ENCODE peak calls at places on chromosomes 2 and 18, in six cellular contexts. Q is effector memory CD8-positive, alpha-beta T cell; B is HEK293T; R is AG08396; Y is putamen; D is substantia nigra. A is an unnamed sample.

GRCh38 chr2:187918996-187919821 is 365.0 kb upstream of the TFPI start:
- DNase-seq in Q (no peak), B (no peak), R (no peak), D (no peak), Y (no peak), A (no peak)

GRCh38 chr2:4507706-4508105 is 804.3 kb downstream of the DCDC2C start:
- DNase-seq in Y (no peak), D (no peak), R (no peak), Q (no peak), B (no peak), A (no peak)

GRCh38 chr2:11866358-11867335 is 120.2 kb downstream of the LPIN1 start:
- DNase-seq in D (no peak), B (no peak), Y (no peak), R (no peak), Q (no peak), A (no peak)

GRCh38 chr18:10687161-10687925 is 161.5 kb downstream of the NAPG start:
- DNase-seq in R (no peak), B (no peak), D (no peak), Q (no peak), Y (no peak), A (no peak)

GRCh38 chr2:96342085-96342484 is 6.5 kb downstream of the NCAPH start:
- DNase-seq in Q (peak), D (no peak), B (no peak), R (peak), Y (no peak), A (no peak)

GRCh38 chr18:69067048-69067447 is 269.2 kb downstream of the CCDC102B start:
- DNase-seq in B (no peak), D (no peak), Q (no peak), Y (no peak), R (no peak), A (no peak)

GRCh38 chr2:161219213-161219612 is 59.0 kb downstream of the TANK start:
- DNase-seq in R (no peak), D (no peak), Y (no peak), Q (no peak), B (no peak), A (no peak)

GRCh38 chr2:218547978-218548377 is 20.2 kb downstream of the USP37 start:
- DNase-seq in D (no peak), B (no peak), Q (no peak), Y (no peak), R (no peak), A (no peak)

GRCh38 chr2:235500761-235501662 is 7.2 kb downstream of the AGAP1 start:
- DNase-seq in D (no peak), Y (no peak), R (peak), Q (no peak), B (no peak), A (no peak)

GRCh38 chr18:77071061-77071460 is 61.5 kb downstream of the MBP start:
- DNase-seq in Y (no peak), D (no peak), R (no peak), B (no peak), Q (no peak), A (no peak)

GRCh38 chr2:141029424-141030078 is 1101.3 kb downstream of the LRP1B start:
- DNase-seq in R (no peak), Q (no peak), D (no peak), Y (no peak), B (no peak), A (no peak)

GRCh38 chr2:239959059-239959971 is 65.8 kb downstream of the NDUFA10 start:
- DNase-seq in B (no peak), Y (peak), D (peak), Q (no peak), R (peak), A (peak)

GRCh38 chr2:233040174-233040530 is 7.7 kb downstream of the NEU2 start:
- DNase-seq in D (no peak), Q (no peak), R (no peak), Y (no peak), B (no peak), A (no peak)

GRCh38 chr2:86044614-86045013 is 61.1 kb downstream of the POLR1A start:
- DNase-seq in R (no peak), B (no peak), Y (no peak), D (no peak), Q (no peak), A (no peak)

GRCh38 chr18:62617793-62618591 is 95.2 kb downstream of the ZCCHC2 start:
- DNase-seq in Q (no peak), B (no peak), Y (no peak), R (no peak), D (no peak), A (no peak)

GRCh38 chr2:231985823-231986261 is 24.3 kb downstream of the DIS3L2 start:
- DNase-seq in Y (no peak), D (no peak), B (peak), Q (no peak), R (no peak), A (no peak)

GRCh38 chr18:57436193-57436964 is 1.2 kb downstream of the ONECUT2 start:
- DNase-seq in B (no peak), Y (no peak), R (no peak), D (no peak), Q (no peak), A (no peak)

GRCh38 chr18:57352761-57353136 is 392 bp downstream of the ST8SIA3 start:
- DNase-seq in D (no peak), Y (no peak), B (no peak), R (no peak), Q (no peak), A (peak)

GRCh38 chr2:209985879-209986278 is 16.6 kb upstream of the RPE start:
- DNase-seq in D (no peak), Y (no peak), B (no peak), R (no peak), Q (no peak), A (no peak)

GRCh38 chr2:59585657-59586056 is 967.8 kb downstream of the BCL11A start:
- DNase-seq in Q (no peak), Y (no peak), B (no peak), R (no peak), D (no peak), A (no peak)

GRCh38 chr2:6184532-6185302 is 492.5 kb downstream of the SOX11 start:
- DNase-seq in Q (no peak), Y (no peak), D (no peak), B (no peak), R (no peak), A (no peak)

GRCh38 chr2:98032086-98032485 is 36.3 kb upstream of the TMEM131 start:
- DNase-seq in R (no peak), Q (no peak), Y (no peak), D (no peak), B (no peak), A (no peak)

GRCh38 chr18:44080054-44080453 is 600.6 kb upstream of the SETBP1 start:
- DNase-seq in Q (no peak), D (no peak), B (no peak), Y (no peak), R (no peak), A (no peak)

GRCh38 chr18:22470511-22471181 is 52.9 kb upstream of the CTAGE1 start:
- DNase-seq in B (peak), D (no peak), Q (no peak), R (no peak), Y (no peak), A (no peak)

GRCh38 chr2:55843992-55844345 is 79.6 kb downstream of the EFEMP1 start:
- DNase-seq in R (no peak), Q (no peak), Y (no peak), D (no peak), B (no peak), A (no peak)

GRCh38 chr2:148989882-148990493 is 48.5 kb upstream of the LYPD6B start:
- DNase-seq in B (peak), D (peak), Q (peak), Y (peak), R (peak), A (peak)

GRCh38 chr18:77271720-77272481 is 22.3 kb downstream of the GALR1 start:
- DNase-seq in R (no peak), Y (no peak), B (no peak), Q (no peak), D (no peak), A (no peak)

GRCh38 chr2:85795331-85796045 is 41.7 kb downstream of the ATOH8 start:
- DNase-seq in Q (no peak), B (no peak), R (no peak), Y (no peak), D (no peak), A (peak)

GRCh38 chr2:8915941-8916340 is 78.5 kb upstream of the KIDINS220 start:
- DNase-seq in R (no peak), Y (no peak), D (no peak), B (no peak), Q (no peak), A (no peak)

GRCh38 chr2:138107288-138107687 is 143.0 kb downstream of the HNMT start:
- DNase-seq in Q (no peak), Y (no peak), D (no peak), R (no peak), B (no peak), A (no peak)

GRCh38 chr2:238644095-238645081 is 203.5 kb upstream of the TWIST2 start:
- DNase-seq in Y (no peak), R (peak), D (no peak), B (no peak), Q (no peak), A (no peak)

GRCh38 chr2:104938226-104938941 is 84.5 kb downstream of the POU3F3 start:
- DNase-seq in R (no peak), Q (no peak), Y (peak), D (no peak), B (no peak), A (no peak)

GRCh38 chr18:35060092-35060491 is 18.9 kb downstream of the MAPRE2 start:
- DNase-seq in Q (no peak), D (no peak), B (no peak), Y (no peak), R (no peak), A (peak)